ENCODE peak calls at places on chromosomes 11 and 22, in nine cellular contexts. V is HepG2; A is activated CD4-positive, alpha-beta T cell treated with anti-CD3 and anti-CD28 coated beads, Interleukin-2, amount 10 ng/mL, durations not matched to agents 7 days and 5 days; N is stimulated activated CD8-positive, alpha-beta memory T cell treated with anti-CD3 and anti-CD28 coated beads, Interleukin-4, amount 100 ng/mL, for 24 hours; F is activated CD8-positive, alpha-beta T cell treated with anti-CD3 and anti-CD28 coated beads for 36 hours; M is left lung; U is NCI-H2081; C is neuronal stem cell; Z is GOT3. Q is an unnamed sample.

GRCh38 chr11:120773501-120774031 is 250.3 kb upstream of the TBCEL start:
- DNase-seq in V (no peak), Z (no peak), C (no peak), A (no peak), N (no peak), F (no peak), M (no peak), U (no peak), Q (no peak)

GRCh38 chr11:70668204-70669202 is 270.2 kb downstream of the CTTN start:
- DNase-seq in Z (no peak), U (no peak), A (no peak), N (no peak), C (no peak), M (peak; percentile 45), F (no peak), V (no peak), Q (no peak)

GRCh38 chr11:11988099-11988651 is 20.3 kb downstream of the DKK3 start:
- DNase-seq in U (no peak), A (no peak), V (no peak), N (no peak), C (no peak), F (no peak), Z (no peak), M (no peak), Q (no peak)

GRCh38 chr11:123316003-123316402 is 114.1 kb upstream of the GRAMD1B start:
- DNase-seq in F (no peak), M (no peak), A (no peak), V (no peak), N (no peak), U (no peak), C (no peak), Z (no peak), Q (no peak)

GRCh38 chr22:39117585-39118191 is 20.6 kb downstream of the APOBEC3H start:
- DNase-seq in F (peak; percentile 91), V (peak; percentile 60), U (no peak), N (peak; percentile 62), Z (no peak), M (no peak), A (peak; percentile 88), C (no peak), Q (peak; percentile 65)

GRCh38 chr11:76662656-76663460 is 7.7 kb downstream of the LRRC32 start:
- DNase-seq in Z (no peak), V (no peak), C (no peak), N (no peak), F (no peak), U (no peak), M (no peak), A (no peak), Q (no peak)

GRCh38 chr22:44180706-44181032 is at the start of gene PARVG:
- DNase-seq in V (no peak), M (no peak), U (no peak), F (peak; percentile 59), Z (no peak), C (no peak), N (no peak), A (peak; percentile 62), Q (no peak)

GRCh38 chr22:30249049-30250038 is 2.8 kb upstream of the LIF start:
- DNase-seq in N (no peak), Z (no peak), M (peak; percentile 78), V (peak; percentile 40), U (no peak), F (no peak), A (no peak), C (no peak), Q (no peak)

GRCh38 chr11:73404048-73404447 is 27.8 kb downstream of the RELT start:
- DNase-seq in U (peak; percentile 23), C (no peak), Z (peak; percentile 12), A (no peak), F (no peak), V (peak; percentile 74), N (no peak), M (peak; percentile 75), Q (no peak)

GRCh38 chr11:8706673-8707432 is 24.3 kb downstream of the RPL27A start:
- DNase-seq in N (no peak), V (no peak), C (no peak), M (no peak), U (no peak), Z (no peak), A (no peak), F (no peak), Q (no peak)

GRCh38 chr22:44661659-44662569 is 40.1 kb upstream of the PRR5 start:
- DNase-seq in N (no peak), C (no peak), U (no peak), F (peak; percentile 35), Z (no peak), V (no peak), M (no peak), A (no peak), Q (no peak)

GRCh38 chr11:133824593-133824992 is 20.7 kb downstream of the SPATA19 start:
- DNase-seq in U (no peak), F (no peak), N (no peak), A (no peak), Z (no peak), V (no peak), M (no peak), C (no peak), Q (no peak)

GRCh38 chr22:40485813-40486610 is 115.6 kb downstream of the SGSM3 start:
- DNase-seq in N (no peak), V (no peak), F (no peak), U (no peak), M (no peak), A (no peak), Z (no peak), C (no peak), Q (no peak)

GRCh38 chr11:73236879-73237278 is 18.8 kb downstream of the P2RY2 start:
- DNase-seq in N (no peak), Z (no peak), M (no peak), F (peak; percentile 67), V (peak; percentile 57), A (peak; percentile 35), C (peak; percentile 62), U (no peak), Q (no peak)

GRCh38 chr22:41030891-41031290 is 61.5 kb upstream of the EP300 start:
- DNase-seq in M (no peak), N (no peak), V (no peak), C (no peak), Z (no peak), F (no peak), U (no peak), A (no peak), Q (no peak)

GRCh38 chr11:102868359-102868758 is 6.4 kb downstream of the MMP12 start:
- DNase-seq in U (no peak), V (no peak), M (no peak), F (no peak), Z (no peak), A (no peak), N (no peak), C (no peak), Q (no peak)

GRCh38 chr22:26471522-26471921 is 12.1 kb downstream of the HPS4 start:
- DNase-seq in A (no peak), C (no peak), Z (no peak), F (no peak), N (no peak), V (peak; percentile 31), M (no peak), U (no peak), Q (no peak)

GRCh38 chr22:28582806-28583205 is 96.8 kb downstream of the TTC28 start:
- DNase-seq in Z (no peak), C (no peak), A (no peak), V (no peak), M (no peak), U (no peak), F (no peak), N (no peak), Q (no peak)

GRCh38 chr11:68812526-68812925 is 29.2 kb downstream of the CPT1A start:
- DNase-seq in Z (no peak), F (no peak), A (no peak), V (no peak), C (no peak), M (no peak), N (no peak), U (no peak), Q (no peak)

GRCh38 chr11:32396991-32397390 is 38.3 kb downstream of the WT1 start:
- DNase-seq in M (no peak), U (no peak), F (no peak), N (no peak), V (no peak), Z (no peak), C (no peak), A (no peak), Q (no peak)

GRCh38 chr11:28965824-28966223 is 857.6 kb downstream of the METTL15 start:
- DNase-seq in M (no peak), F (no peak), V (no peak), U (no peak), A (no peak), N (no peak), C (no peak), Z (no peak), Q (no peak)

GRCh38 chr22:29914165-29914564 is 31.2 kb downstream of the MTMR3 start:
- DNase-seq in V (no peak), C (no peak), U (no peak), A (no peak), Z (no peak), M (no peak), F (no peak), N (no peak), Q (no peak)

GRCh38 chr22:35630387-35630793 is 13.3 kb upstream of the MB start:
- DNase-seq in N (no peak), M (no peak), A (no peak), C (no peak), F (no peak), V (no peak), Z (no peak), U (no peak), Q (no peak)

GRCh38 chr11:7208391-7208790 is 43.3 kb upstream of the SYT9 start:
- DNase-seq in Z (no peak), F (no peak), M (no peak), A (no peak), V (no peak), U (no peak), C (no peak), N (no peak), Q (no peak)

GRCh38 chr22:24108073-24108472 is 73.2 kb upstream of the SUSD2 start:
- DNase-seq in Z (no peak), U (no peak), C (no peak), A (no peak), V (no peak), F (no peak), M (peak; percentile 16), N (no peak), Q (no peak)

GRCh38 chr11:102946237-102946636 is 9.3 kb downstream of the MMP13 start:
- DNase-seq in U (no peak), N (no peak), V (no peak), A (no peak), M (no peak), F (no peak), Z (no peak), C (no peak), Q (no peak)

GRCh38 chr22:11628651-11629511 is 3899.1 kb upstream of the OR11H1 start:
- DNase-seq in U (no peak), A (no peak), C (no peak), M (peak; percentile 83), V (no peak), Z (no peak), F (no peak), N (no peak), Q (no peak)

GRCh38 chr11:128342511-128343133 is 244.7 kb downstream of the ETS1 start:
- DNase-seq in M (no peak), V (peak; percentile 60), A (peak; percentile 62), F (peak; percentile 89), N (no peak), U (peak; percentile 74), Z (peak; percentile 11), C (no peak), Q (peak; percentile 64)

GRCh38 chr11:110531056-110531756 is 101.5 kb downstream of the FDX1 start:
- DNase-seq in C (no peak), N (no peak), Z (no peak), U (no peak), M (no peak), F (no peak), V (no peak), A (no peak), Q (no peak)

GRCh38 chr22:44780876-44781275 is 28.5 kb downstream of the ARHGAP8 start:
- DNase-seq in Z (no peak), F (no peak), C (no peak), V (no peak), U (no peak), M (no peak), N (no peak), A (no peak), Q (no peak)

GRCh38 chr22:20137671-20138416 is 6.2 kb downstream of the ZDHHC8 start:
- DNase-seq in N (no peak), V (no peak), A (no peak), M (no peak), Z (no peak), F (no peak), C (no peak), U (no peak), Q (no peak)